ENCODE peak calls at places on chromosomes 7 and 10, in five cellular contexts. One of them, this sample, is unnamed.

GRCh38 chr10:4391683-4392082 is 434.3 kb upstream of the AKR1E2 start:
- DNase-seq in tibial nerve: no peak
- DNase-seq in CD4-positive, alpha-beta memory T cell: no peak
- DNase-seq in MG63: no peak
- DNase-seq in naive thymus-derived CD4-positive, alpha-beta T cell: no peak
- DNase-seq in this sample: no peak

GRCh38 chr10:108783897-108784296 is 1139.4 kb downstream of the XPNPEP1 start:
- DNase-seq in MG63: peak; percentile 18
- DNase-seq in CD4-positive, alpha-beta memory T cell: no peak
- DNase-seq in naive thymus-derived CD4-positive, alpha-beta T cell: no peak
- DNase-seq in tibial nerve: no peak
- DNase-seq in this sample: no peak

GRCh38 chr7:19146699-19147098 is 1.5 kb upstream of the FERD3L start:
- DNase-seq in CD4-positive, alpha-beta memory T cell: no peak
- DNase-seq in tibial nerve: no peak
- DNase-seq in naive thymus-derived CD4-positive, alpha-beta T cell: no peak
- DNase-seq in MG63: no peak
- DNase-seq in this sample: no peak

GRCh38 chr10:79268100-79268670 is 79.1 kb upstream of the PPIF start:
- DNase-seq in naive thymus-derived CD4-positive, alpha-beta T cell: no peak
- DNase-seq in tibial nerve: no peak
- DNase-seq in CD4-positive, alpha-beta memory T cell: no peak
- DNase-seq in MG63: no peak
- DNase-seq in this sample: no peak

GRCh38 chr10:10824611-10825148 is 193.0 kb upstream of the CELF2 start:
- DNase-seq in CD4-positive, alpha-beta memory T cell: no peak
- DNase-seq in MG63: peak; percentile 75
- DNase-seq in tibial nerve: peak; percentile 40
- DNase-seq in naive thymus-derived CD4-positive, alpha-beta T cell: no peak
- DNase-seq in this sample: peak; percentile 69

GRCh38 chr7:151013728-151014497 is 10.4 kb downstream of the ATG9B start:
- DNase-seq in tibial nerve: peak; percentile 48
- DNase-seq in MG63: no peak
- DNase-seq in naive thymus-derived CD4-positive, alpha-beta T cell: peak; percentile 95
- DNase-seq in CD4-positive, alpha-beta memory T cell: peak; percentile 94
- DNase-seq in this sample: peak; percentile 90

GRCh38 chr10:71802715-71803488 is 29.6 kb upstream of the VSIR start:
- DNase-seq in tibial nerve: no peak
- DNase-seq in naive thymus-derived CD4-positive, alpha-beta T cell: no peak
- DNase-seq in MG63: no peak
- DNase-seq in CD4-positive, alpha-beta memory T cell: no peak
- DNase-seq in this sample: no peak

GRCh38 chr10:60877066-60877776 is 66.8 kb downstream of the RHOBTB1 start:
- DNase-seq in naive thymus-derived CD4-positive, alpha-beta T cell: no peak
- DNase-seq in MG63: no peak
- DNase-seq in CD4-positive, alpha-beta memory T cell: no peak
- DNase-seq in tibial nerve: no peak
- DNase-seq in this sample: no peak

GRCh38 chr7:21338728-21339164 is 89.1 kb upstream of the SP4 start:
- DNase-seq in naive thymus-derived CD4-positive, alpha-beta T cell: peak; percentile 12
- DNase-seq in tibial nerve: no peak
- DNase-seq in CD4-positive, alpha-beta memory T cell: peak; percentile 24
- DNase-seq in MG63: no peak
- DNase-seq in this sample: no peak

GRCh38 chr7:5773661-5774086 is 7.8 kb downstream of the RNF216 start:
- DNase-seq in CD4-positive, alpha-beta memory T cell: no peak
- DNase-seq in naive thymus-derived CD4-positive, alpha-beta T cell: no peak
- DNase-seq in tibial nerve: no peak
- DNase-seq in MG63: peak; percentile 84
- DNase-seq in this sample: no peak

GRCh38 chr10:3215336-3215860 is 42.8 kb upstream of the PITRM1 start:
- DNase-seq in tibial nerve: no peak
- DNase-seq in naive thymus-derived CD4-positive, alpha-beta T cell: no peak
- DNase-seq in MG63: no peak
- DNase-seq in CD4-positive, alpha-beta memory T cell: no peak
- DNase-seq in this sample: no peak

GRCh38 chr10:93962973-93963372 is 30.8 kb upstream of the PLCE1 start:
- DNase-seq in tibial nerve: no peak
- DNase-seq in MG63: no peak
- DNase-seq in CD4-positive, alpha-beta memory T cell: no peak
- DNase-seq in naive thymus-derived CD4-positive, alpha-beta T cell: no peak
- DNase-seq in this sample: no peak

GRCh38 chr7:147196476-147196875 is 1079.9 kb downstream of the CNTNAP2 start:
- DNase-seq in MG63: no peak
- DNase-seq in CD4-positive, alpha-beta memory T cell: no peak
- DNase-seq in tibial nerve: no peak
- DNase-seq in naive thymus-derived CD4-positive, alpha-beta T cell: no peak
- DNase-seq in this sample: no peak

GRCh38 chr10:28592953-28593352 is 60.0 kb downstream of the WAC start:
- DNase-seq in MG63: no peak
- DNase-seq in tibial nerve: no peak
- DNase-seq in naive thymus-derived CD4-positive, alpha-beta T cell: no peak
- DNase-seq in CD4-positive, alpha-beta memory T cell: no peak
- DNase-seq in this sample: no peak

GRCh38 chr7:69561256-69561655 is 37.0 kb upstream of the AUTS2 start:
- DNase-seq in tibial nerve: no peak
- DNase-seq in naive thymus-derived CD4-positive, alpha-beta T cell: no peak
- DNase-seq in CD4-positive, alpha-beta memory T cell: no peak
- DNase-seq in MG63: no peak
- DNase-seq in this sample: no peak

GRCh38 chr10:75772153-75772887 is 340.9 kb downstream of the LRMDA start:
- DNase-seq in tibial nerve: no peak
- DNase-seq in MG63: no peak
- DNase-seq in CD4-positive, alpha-beta memory T cell: peak; percentile 10
- DNase-seq in naive thymus-derived CD4-positive, alpha-beta T cell: peak; percentile 20
- DNase-seq in this sample: no peak

GRCh38 chr10:61899045-61899444 is 2.5 kb upstream of the ARID5B start:
- DNase-seq in naive thymus-derived CD4-positive, alpha-beta T cell: peak; percentile 12
- DNase-seq in MG63: no peak
- DNase-seq in CD4-positive, alpha-beta memory T cell: peak; percentile 29
- DNase-seq in tibial nerve: no peak
- DNase-seq in this sample: no peak

GRCh38 chr7:117724898-117725297 is 148.3 kb downstream of the CTTNBP2 start:
- DNase-seq in tibial nerve: no peak
- DNase-seq in naive thymus-derived CD4-positive, alpha-beta T cell: no peak
- DNase-seq in CD4-positive, alpha-beta memory T cell: no peak
- DNase-seq in MG63: no peak
- DNase-seq in this sample: no peak

GRCh38 chr7:94394399-94395140 is at the start of gene COL1A2:
- DNase-seq in MG63: peak; percentile 85
- DNase-seq in naive thymus-derived CD4-positive, alpha-beta T cell: peak; percentile 34
- DNase-seq in tibial nerve: peak; percentile 75
- DNase-seq in CD4-positive, alpha-beta memory T cell: no peak
- DNase-seq in this sample: peak; percentile 93

GRCh38 chr7:86598311-86598710 is 45.4 kb upstream of the GRM3 start:
- DNase-seq in naive thymus-derived CD4-positive, alpha-beta T cell: no peak
- DNase-seq in MG63: peak; percentile 2
- DNase-seq in CD4-positive, alpha-beta memory T cell: no peak
- DNase-seq in tibial nerve: no peak
- DNase-seq in this sample: peak; percentile 48

GRCh38 chr7:149670288-149670687 is 103.1 kb downstream of the ZNF467 start:
- DNase-seq in tibial nerve: no peak
- DNase-seq in naive thymus-derived CD4-positive, alpha-beta T cell: no peak
- DNase-seq in CD4-positive, alpha-beta memory T cell: no peak
- DNase-seq in MG63: peak; percentile 61
- DNase-seq in this sample: peak; percentile 28

GRCh38 chr7:66790725-66791124 is 50.2 kb downstream of the RABGEF1 start:
- DNase-seq in MG63: no peak
- DNase-seq in tibial nerve: no peak
- DNase-seq in CD4-positive, alpha-beta memory T cell: no peak
- DNase-seq in naive thymus-derived CD4-positive, alpha-beta T cell: no peak
- DNase-seq in this sample: no peak

GRCh38 chr10:52950578-52950977 is 178.0 kb upstream of the MBL2 start:
- DNase-seq in CD4-positive, alpha-beta memory T cell: no peak
- DNase-seq in naive thymus-derived CD4-positive, alpha-beta T cell: no peak
- DNase-seq in tibial nerve: no peak
- DNase-seq in MG63: no peak
- DNase-seq in this sample: peak; percentile 14

GRCh38 chr7:6476596-6477374 is 29.0 kb upstream of the DAGLB start:
- DNase-seq in tibial nerve: no peak
- DNase-seq in naive thymus-derived CD4-positive, alpha-beta T cell: no peak
- DNase-seq in CD4-positive, alpha-beta memory T cell: no peak
- DNase-seq in MG63: no peak
- DNase-seq in this sample: no peak

GRCh38 chr10:131656009-131656408 is 244.8 kb upstream of the PPP2R2D start:
- DNase-seq in MG63: no peak
- DNase-seq in CD4-positive, alpha-beta memory T cell: no peak
- DNase-seq in naive thymus-derived CD4-positive, alpha-beta T cell: no peak
- DNase-seq in tibial nerve: no peak
- DNase-seq in this sample: no peak

GRCh38 chr10:101536800-101537199 is 51.3 kb downstream of the POLL start:
- DNase-seq in naive thymus-derived CD4-positive, alpha-beta T cell: peak; percentile 32
- DNase-seq in CD4-positive, alpha-beta memory T cell: peak; percentile 24
- DNase-seq in tibial nerve: no peak
- DNase-seq in MG63: no peak
- DNase-seq in this sample: no peak

GRCh38 chr10:93565421-93565820 is 1.0 kb upstream of the FFAR4 start:
- DNase-seq in MG63: no peak
- DNase-seq in CD4-positive, alpha-beta memory T cell: no peak
- DNase-seq in tibial nerve: no peak
- DNase-seq in naive thymus-derived CD4-positive, alpha-beta T cell: no peak
- DNase-seq in this sample: no peak

GRCh38 chr7:138008588-138009349 is 6.9 kb upstream of the CREB3L2 start:
- DNase-seq in MG63: no peak
- DNase-seq in CD4-positive, alpha-beta memory T cell: peak; percentile 50
- DNase-seq in naive thymus-derived CD4-positive, alpha-beta T cell: peak; percentile 52
- DNase-seq in tibial nerve: no peak
- DNase-seq in this sample: peak; percentile 48

GRCh38 chr10:74058658-74059057 is 60.7 kb downstream of the VCL start:
- DNase-seq in MG63: no peak
- DNase-seq in CD4-positive, alpha-beta memory T cell: peak; percentile 24
- DNase-seq in tibial nerve: no peak
- DNase-seq in naive thymus-derived CD4-positive, alpha-beta T cell: peak; percentile 60
- DNase-seq in this sample: no peak

GRCh38 chr10:110056822-110057221 is 49.0 kb downstream of the ADD3 start:
- DNase-seq in tibial nerve: no peak
- DNase-seq in naive thymus-derived CD4-positive, alpha-beta T cell: no peak
- DNase-seq in MG63: no peak
- DNase-seq in CD4-positive, alpha-beta memory T cell: no peak
- DNase-seq in this sample: no peak

GRCh38 chr10:110059965-110060364 is 52.2 kb downstream of the ADD3 start:
- DNase-seq in naive thymus-derived CD4-positive, alpha-beta T cell: no peak
- DNase-seq in CD4-positive, alpha-beta memory T cell: no peak
- DNase-seq in MG63: no peak
- DNase-seq in tibial nerve: no peak
- DNase-seq in this sample: no peak

GRCh38 chr10:110057461-110057860 is 49.7 kb downstream of the ADD3 start:
- DNase-seq in tibial nerve: no peak
- DNase-seq in CD4-positive, alpha-beta memory T cell: no peak
- DNase-seq in MG63: no peak
- DNase-seq in naive thymus-derived CD4-positive, alpha-beta T cell: no peak
- DNase-seq in this sample: no peak

GRCh38 chr10:110061687-110062086 is 53.9 kb downstream of the ADD3 start:
- DNase-seq in tibial nerve: no peak
- DNase-seq in naive thymus-derived CD4-positive, alpha-beta T cell: no peak
- DNase-seq in CD4-positive, alpha-beta memory T cell: no peak
- DNase-seq in MG63: no peak
- DNase-seq in this sample: no peak

GRCh38 chr10:110058215-110058614 is 50.4 kb downstream of the ADD3 start:
- DNase-seq in MG63: no peak
- DNase-seq in tibial nerve: no peak
- DNase-seq in naive thymus-derived CD4-positive, alpha-beta T cell: peak; percentile 28
- DNase-seq in CD4-positive, alpha-beta memory T cell: no peak
- DNase-seq in this sample: no peak
- H3K4me3 ChIP-seq in MG63: no peak overlapping the region
- H3K4me3 ChIP-seq in tibial nerve: no peak overlapping the region
- H3K4me3 ChIP-seq in naive thymus-derived CD4-positive, alpha-beta T cell: no peak overlapping the region
- H3K4me3 ChIP-seq in CD4-positive, alpha-beta memory T cell: peak overlapping the region; percentile 45
- H3K4me3 ChIP-seq in this sample: no peak overlapping the region

DNA sequence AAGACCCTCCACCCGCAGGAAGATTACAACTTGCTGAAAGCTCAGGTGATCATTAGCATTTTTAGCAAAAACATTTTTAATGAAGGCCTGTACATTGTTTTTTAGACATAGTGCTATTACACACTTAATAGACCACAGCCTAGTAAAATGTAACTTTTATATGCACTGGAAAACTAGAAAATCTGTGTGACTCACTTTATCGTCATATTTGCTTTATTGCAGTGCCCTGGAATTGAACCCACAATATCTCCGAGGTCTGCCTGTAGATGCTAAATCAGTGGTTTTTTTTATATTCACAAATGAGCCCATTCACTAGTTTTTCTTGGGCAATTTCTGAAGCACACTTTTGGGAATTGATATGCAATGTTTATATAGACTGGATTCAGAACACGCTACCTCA is 105.2 kb downstream of the PTPRN2 start:
- DNase-seq in naive thymus-derived CD4-positive, alpha-beta T cell: no peak
- DNase-seq in MG63: no peak
- DNase-seq in tibial nerve: no peak
- DNase-seq in CD4-positive, alpha-beta memory T cell: no peak
- DNase-seq in this sample: no peak
- H3K9me3 ChIP-seq in naive thymus-derived CD4-positive, alpha-beta T cell: no peaks in the 10 kb centered on the region
- H3K9me3 ChIP-seq in MG63: no peaks in the 10 kb centered on the region
- H3K9me3 ChIP-seq in tibial nerve: peaks cover 19% of the 10 kb centered on the region
- H3K9me3 ChIP-seq in CD4-positive, alpha-beta memory T cell: no peaks in the 10 kb centered on the region
- H3K9me3 ChIP-seq in this sample: no peaks in the 10 kb centered on the region

GRCh38 chr10:46053534-46054434 is 7.7 kb upstream of the MSMB start:
- DNase-seq in MG63: no peak
- DNase-seq in CD4-positive, alpha-beta memory T cell: no peak
- DNase-seq in tibial nerve: no peak
- DNase-seq in naive thymus-derived CD4-positive, alpha-beta T cell: no peak
- DNase-seq in this sample: no peak

GRCh38 chr10:46050956-46051355 is 4.9 kb upstream of the MSMB start:
- DNase-seq in MG63: no peak
- DNase-seq in naive thymus-derived CD4-positive, alpha-beta T cell: no peak
- DNase-seq in tibial nerve: no peak
- DNase-seq in CD4-positive, alpha-beta memory T cell: no peak
- DNase-seq in this sample: no peak

GRCh38 chr10:46055771-46056170 is 9.7 kb upstream of the MSMB start:
- DNase-seq in MG63: no peak
- DNase-seq in naive thymus-derived CD4-positive, alpha-beta T cell: no peak
- DNase-seq in tibial nerve: no peak
- DNase-seq in CD4-positive, alpha-beta memory T cell: no peak
- DNase-seq in this sample: no peak

GRCh38 chr10:46052791-46053375 is 6.8 kb upstream of the MSMB start:
- DNase-seq in MG63: no peak
- DNase-seq in tibial nerve: no peak
- DNase-seq in CD4-positive, alpha-beta memory T cell: no peak
- DNase-seq in naive thymus-derived CD4-positive, alpha-beta T cell: no peak
- DNase-seq in this sample: no peak

GRCh38 chr10:46052057-46052790 is 6.2 kb upstream of the MSMB start:
- DNase-seq in tibial nerve: no peak
- DNase-seq in CD4-positive, alpha-beta memory T cell: no peak
- DNase-seq in MG63: no peak
- DNase-seq in naive thymus-derived CD4-positive, alpha-beta T cell: no peak
- DNase-seq in this sample: no peak
- H3K4me3 ChIP-seq in tibial nerve: no peak overlapping the region
- H3K4me3 ChIP-seq in CD4-positive, alpha-beta memory T cell: no peak overlapping the region
- H3K4me3 ChIP-seq in MG63: no peak overlapping the region
- H3K4me3 ChIP-seq in naive thymus-derived CD4-positive, alpha-beta T cell: no peak overlapping the region
- H3K4me3 ChIP-seq in this sample: no peak overlapping the region

DNA sequence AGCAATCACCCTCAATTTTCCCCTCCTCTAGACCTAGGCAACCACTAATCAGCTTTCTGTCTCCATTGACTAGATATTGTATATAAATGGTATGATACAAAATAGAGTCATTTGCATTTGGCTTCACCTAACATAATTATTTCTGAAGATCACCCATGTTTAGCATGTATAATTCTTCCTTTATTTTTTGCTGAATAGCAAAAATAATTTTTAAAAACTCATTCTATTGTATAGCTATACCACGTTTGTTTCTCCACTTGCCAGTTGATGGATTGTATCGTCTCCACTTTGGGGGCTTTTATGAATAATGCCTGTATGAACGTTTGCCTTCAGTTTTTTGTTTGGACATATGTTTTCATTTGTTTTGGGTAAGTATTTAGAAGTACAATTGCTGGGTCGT is 95.3 kb downstream of the ZNRF2 start:
- DNase-seq in naive thymus-derived CD4-positive, alpha-beta T cell: no peak
- DNase-seq in MG63: no peak
- DNase-seq in tibial nerve: no peak
- DNase-seq in CD4-positive, alpha-beta memory T cell: no peak
- DNase-seq in this sample: no peak
- H3K9me3 ChIP-seq in naive thymus-derived CD4-positive, alpha-beta T cell: no peaks in the 10 kb centered on the region
- H3K9me3 ChIP-seq in MG63: peaks cover 2% of the 10 kb centered on the region
- H3K9me3 ChIP-seq in tibial nerve: peaks cover 14% of the 10 kb centered on the region
- H3K9me3 ChIP-seq in CD4-positive, alpha-beta memory T cell: no peaks in the 10 kb centered on the region
- H3K9me3 ChIP-seq in this sample: no peaks in the 10 kb centered on the region